ENCODE peak calls at places on chromosomes 4 and X, in five cellular contexts. B is kidney, C is left lung, P is uterus, R is upper lobe of left lung. D is an unnamed sample. For H3K9me3, the result is how much of the 10 kb centered on the place peaks cover.

GRCh38 chr4:88409789-88410188 is 31.1 kb downstream of the HERC6 start:
- DNase-seq in B (no peak), C (no peak), R (no peak), P (no peak), D (no peak)

GRCh38 chr4:137156054-137156453 is 376.2 kb downstream of the PCDH18 start:
- DNase-seq in B (no peak), P (no peak), R (no peak), C (no peak), D (no peak)

GRCh38 chrX:129706395-129707072 is 32.2 kb upstream of the XPNPEP2 start:
- DNase-seq in R (no peak), B (no peak), P (no peak), C (no peak), D (no peak)

GRCh38 chr4:3176625-3177229 is 72.2 kb upstream of the MSANTD1 start:
- DNase-seq in B (no peak), P (no peak), C (no peak), R (no peak), D (no peak)

GRCh38 chrX:14920196-14920595 is 47.0 kb downstream of the MOSPD2 start:
- DNase-seq in B (no peak), C (no peak), P (no peak), R (no peak), D (no peak)

GRCh38 chr4:41349021-41349420 is 92.3 kb downstream of the UCHL1 start:
- DNase-seq in B (no peak), C (no peak), P (no peak), R (no peak), D (no peak)

GRCh38 chrX:41475166-41475565 is 28.0 kb downstream of the NYX start:
- DNase-seq in C (no peak), P (no peak), R (no peak), B (no peak), D (no peak)

GRCh38 chrX:31606796-31607195 is 535.0 kb upstream of the FTHL17 start:
- DNase-seq in C (no peak), P (no peak), R (no peak), B (no peak), D (no peak)

GRCh38 chr4:41204400-41204978 is 9.9 kb downstream of the APBB2 start:
- DNase-seq in R (peak), P (peak), B (no peak), C (no peak), D (no peak)

GRCh38 chr4:81921757-81922159 is 450.1 kb upstream of the RASGEF1B start:
- DNase-seq in B (no peak), R (no peak), C (no peak), P (no peak), D (no peak)

GRCh38 chr4:8474856-8475255 is 34.3 kb downstream of the TRMT44 start:
- DNase-seq in B (no peak), C (no peak), R (no peak), P (no peak), D (no peak)

GRCh38 chrX:148228521-148228920 is 247.4 kb downstream of the FMR1NB start:
- DNase-seq in C (no peak), R (no peak), B (no peak), P (no peak), D (no peak)

GRCh38 chr4:128285085-128286023 is 2.3 kb downstream of the PGRMC2 start:
- DNase-seq in B (no peak), R (no peak), C (no peak), P (no peak), D (no peak)

GRCh38 chr4:139214039-139214534 is 37.1 kb upstream of the ELF2 start:
- DNase-seq in P (no peak), B (no peak), R (peak), C (peak), D (peak)

GRCh38 chr4:184358521-184359232 is 115.7 kb downstream of the IRF2 start:
- DNase-seq in P (no peak), B (no peak), C (no peak), R (no peak), D (no peak)

GRCh38 chr4:1834047-1834769 is 21.7 kb downstream of the LETM1 start:
- DNase-seq in C (no peak), P (no peak), R (no peak), B (no peak), D (no peak)

GRCh38 chr4:161496-162284 is 37.4 kb downstream of the ZNF718 start:
- DNase-seq in B (no peak), R (no peak), C (no peak), P (no peak), D (no peak)
- H3K9me3 ChIP-seq in B (under half), R (half or more), C (half or more), P (under half), D (half or more)

DNA sequence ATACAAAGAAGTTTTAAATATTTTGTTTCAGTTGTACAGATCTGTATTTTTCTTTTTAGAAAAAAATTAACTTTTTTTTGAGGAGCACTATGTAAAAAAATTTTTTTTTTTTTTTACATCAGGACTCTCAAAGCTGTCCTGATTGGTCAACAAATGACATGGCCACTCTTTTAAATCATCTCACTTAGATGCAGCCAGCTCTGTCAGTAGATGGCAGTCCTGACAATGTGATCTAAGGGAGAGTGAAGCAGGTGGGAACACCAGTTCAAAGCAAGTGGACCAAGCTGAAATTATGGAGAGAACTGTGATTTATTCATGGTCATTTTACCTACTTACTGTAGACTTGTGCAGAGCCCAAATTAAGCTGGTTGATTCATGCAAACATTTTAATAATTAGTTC is 174.6 kb upstream of the GPRIN3 start:
- DNase-seq in P (no peak), B (no peak), C (no peak), R (no peak), D (no peak)
- TF ChIP-seq CTCF in P (peak), B (peak), C (no peak), R (no peak), D (no peak)

DNA sequence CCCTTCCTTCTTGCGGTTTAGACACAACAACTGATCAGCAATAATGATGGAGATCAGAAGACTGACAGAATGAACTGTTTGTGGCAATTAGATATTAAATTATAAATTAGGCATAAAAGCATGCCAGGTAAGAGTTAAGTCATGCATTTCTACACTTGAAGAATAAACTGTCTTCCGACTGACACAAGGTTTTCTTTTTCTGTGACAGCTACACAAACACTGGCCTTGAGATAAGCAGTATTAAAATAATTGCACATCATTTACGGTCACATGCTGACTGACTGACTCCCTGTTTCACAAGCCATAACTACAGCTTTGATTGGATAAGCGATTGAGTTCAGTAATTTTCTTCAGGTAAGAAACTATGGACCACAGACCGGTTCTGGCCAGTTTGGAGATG is 56.2 kb downstream of the UBE2NL start:
- DNase-seq in B (no peak), P (no peak), R (no peak), C (no peak), D (no peak)
- H3K9me3 ChIP-seq in B (under half), P (under half), R (under half), C (under half), D (under half)

GRCh38 chr4:17636696-17637351 is 22.4 kb downstream of the MED28 start:
- DNase-seq in R (peak), P (peak), C (peak), B (peak), D (peak)
- TF ChIP-seq CTCF in R (peak), P (peak), C (peak), B (peak), D (peak)

DNA sequence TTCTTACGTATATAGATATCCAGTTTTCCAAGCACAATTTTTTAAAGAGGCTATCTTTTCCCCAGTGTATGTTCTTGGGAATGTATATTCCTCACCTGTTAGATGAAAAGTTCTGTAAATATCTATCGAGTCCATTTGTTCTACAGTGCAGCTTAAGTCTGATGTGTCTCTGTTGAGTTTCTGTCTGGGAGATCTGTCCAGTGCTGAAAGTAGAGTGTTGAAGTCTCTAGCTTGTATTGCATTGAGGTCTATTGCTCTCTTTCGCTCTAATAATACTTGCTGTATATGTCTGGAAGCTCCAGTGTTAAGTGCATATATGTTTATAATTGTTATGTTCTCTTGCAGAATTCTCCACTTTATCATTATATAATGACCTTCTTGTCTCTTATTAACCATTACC is 373.1 kb downstream of the PPARGC1A start:
- DNase-seq in R (no peak), C (no peak), P (no peak), B (no peak), D (no peak)
- H3K9me3 ChIP-seq in R (under half), C (under half), P (under half), B (under half), D (under half)

DNA sequence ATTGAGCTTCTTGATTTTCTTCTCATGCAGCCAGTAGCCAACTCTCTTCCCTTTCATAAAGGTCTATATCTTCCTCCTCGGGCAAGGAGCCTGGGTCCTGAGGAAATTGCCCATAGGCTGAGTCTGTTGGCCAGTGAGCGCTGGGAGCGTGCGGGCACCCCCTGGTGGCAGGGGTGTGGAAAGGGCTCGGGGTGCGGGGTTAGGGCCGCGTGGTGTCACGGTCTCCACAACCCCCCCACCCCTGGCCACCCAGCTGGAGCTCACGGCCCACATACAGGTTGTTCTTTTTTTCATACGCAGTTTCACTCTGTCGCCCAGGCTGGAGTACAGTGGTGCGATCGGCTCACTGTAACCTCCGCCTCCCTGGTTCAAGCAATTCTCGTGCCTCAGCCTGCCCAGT is 13.1 kb downstream of the RBM10 start:
- DNase-seq in R (no peak), C (no peak), B (no peak), P (no peak), D (no peak)
- TF ChIP-seq CTCF in R (no peak), C (no peak), B (no peak), P (no peak), D (no peak)

DNA sequence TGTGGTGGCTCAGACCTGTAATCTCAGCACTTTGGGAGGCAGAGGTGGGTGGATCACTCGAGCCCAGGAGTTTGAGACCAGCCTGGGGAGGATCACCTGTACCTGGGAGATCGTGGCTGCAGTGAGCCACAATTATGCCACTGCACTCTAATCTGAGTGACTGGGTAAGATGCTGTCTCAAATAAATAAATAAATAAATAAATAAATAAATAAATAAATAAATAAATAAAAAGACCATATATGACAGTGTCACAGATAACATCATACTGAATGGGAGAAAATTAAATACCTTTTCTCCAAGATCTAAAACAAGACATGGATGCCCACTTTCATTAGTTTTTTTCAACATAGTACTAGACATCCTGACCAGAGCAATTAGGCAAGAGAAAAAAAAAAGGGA is 182.8 kb downstream of the FAM47A start:
- DNase-seq in P (no peak), C (no peak), B (no peak), R (no peak), D (no peak)
- H3K9me3 ChIP-seq in P (under half), C (under half), B (under half), R (under half), D (under half)

DNA sequence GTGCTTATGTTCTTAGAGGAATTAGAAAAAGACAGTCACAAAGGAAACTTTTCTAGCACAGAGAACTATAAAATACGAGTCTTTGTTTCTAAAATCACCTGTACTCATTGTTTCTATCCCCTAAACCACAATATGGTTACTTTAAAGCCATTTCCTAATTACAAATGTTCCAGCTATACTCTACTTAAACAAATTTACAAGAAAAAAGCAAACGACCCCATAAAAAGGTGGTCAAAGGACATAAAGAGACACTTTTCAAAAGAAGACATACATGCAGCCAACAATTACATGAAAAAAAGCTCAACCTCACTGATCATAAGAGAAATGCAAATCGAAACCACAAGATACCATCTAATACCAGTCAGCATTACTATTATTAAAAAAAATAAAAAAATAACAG is 447.3 kb downstream of the RAB28 start:
- DNase-seq in R (no peak), P (no peak), B (no peak), C (no peak), D (no peak)
- TF ChIP-seq CTCF in R (no peak), P (no peak), B (no peak), C (no peak), D (no peak)